ENCODE peak calls at places on chromosomes 12 and 14, in ten cellular contexts. T is GM12865; Q is cardiac fibroblast; H is choroid plexus epithelial cell; O is kidney epithelial cell; G is CD8-positive, alpha-beta T cell; E is AG09309; F is fibroblast of lung; U is psoas muscle; L is PC-3. S is an unnamed sample.

GRCh38 chr12:123094349-123095073 is 56.4 kb downstream of the PITPNM2 start:
- DNase-seq in T (no peak), Q (peak; percentile 75), H (peak; percentile 38), O (peak; percentile 18), G (no peak), E (peak; percentile 40), F (peak; percentile 91), U (peak; percentile 62), L (peak; percentile 96), S (peak; percentile 75)

GRCh38 chr14:90288646-90289355 is 32.4 kb downstream of the PSMC1 start:
- DNase-seq in T (no peak), Q (peak; percentile 36), H (peak; percentile 49), O (no peak), G (no peak), E (no peak), F (peak; percentile 38), U (no peak), L (no peak), S (no peak)

GRCh38 chr14:21852061-21852664 is 178.5 kb upstream of the OR4E1 start:
- DNase-seq in T (peak; percentile 55), Q (peak; percentile 18), H (peak; percentile 53), O (no peak), G (peak; percentile 73), E (no peak), F (peak; percentile 21), U (no peak), L (peak; percentile 51), S (no peak)

GRCh38 chr12:27176765-27177164 is 67.3 kb upstream of the STK38L start:
- DNase-seq in T (no peak), Q (peak; percentile 59), H (peak; percentile 80), O (no peak), G (no peak), E (no peak), F (peak; percentile 73), U (no peak), L (peak; percentile 94), S (no peak)

GRCh38 chr12:52493172-52493571 is at the start of gene KRT6A:
- DNase-seq in T (no peak), Q (no peak), H (no peak), O (no peak), G (no peak), E (no peak), F (no peak), U (no peak), L (peak; percentile 85), S (no peak)

GRCh38 chr12:84502907-84503787 is 409.5 kb downstream of the SLC6A15 start:
- DNase-seq in T (peak; percentile 56), Q (peak; percentile 70), H (peak; percentile 87), O (peak; percentile 7), G (no peak), E (peak; percentile 37), F (peak; percentile 84), U (no peak), L (peak; percentile 89), S (no peak)

GRCh38 chr12:1629338-1630080 is 478 bp downstream of the WNT5B start:
- DNase-seq in T (no peak), Q (no peak), H (no peak), O (no peak), G (no peak), E (no peak), F (no peak), U (no peak), L (no peak), S (no peak)

GRCh38 chr12:89448526-89448925 is 76.1 kb downstream of the GALNT4 start:
- DNase-seq in T (no peak), Q (no peak), H (no peak), O (no peak), G (no peak), E (no peak), F (no peak), U (no peak), L (no peak), S (no peak)

GRCh38 chr12:119179335-119180021 is 747 bp downstream of the HSPB8 start:
- DNase-seq in T (no peak), Q (peak; percentile 55), H (peak; percentile 16), O (peak; percentile 71), G (no peak), E (no peak), F (peak; percentile 49), U (peak; percentile 35), L (peak; percentile 75), S (no peak)

GRCh38 chr14:56057071-56057865 is 60.9 kb upstream of the PELI2 start:
- DNase-seq in T (no peak), Q (no peak), H (no peak), O (no peak), G (no peak), E (no peak), F (no peak), U (no peak), L (no peak), S (no peak)

GRCh38 chr12:108340037-108340436 is 926 bp upstream of the CMKLR1 start:
- DNase-seq in T (no peak), Q (no peak), H (no peak), O (no peak), G (no peak), E (no peak), F (no peak), U (peak; percentile 26), L (no peak), S (no peak)

DNA sequence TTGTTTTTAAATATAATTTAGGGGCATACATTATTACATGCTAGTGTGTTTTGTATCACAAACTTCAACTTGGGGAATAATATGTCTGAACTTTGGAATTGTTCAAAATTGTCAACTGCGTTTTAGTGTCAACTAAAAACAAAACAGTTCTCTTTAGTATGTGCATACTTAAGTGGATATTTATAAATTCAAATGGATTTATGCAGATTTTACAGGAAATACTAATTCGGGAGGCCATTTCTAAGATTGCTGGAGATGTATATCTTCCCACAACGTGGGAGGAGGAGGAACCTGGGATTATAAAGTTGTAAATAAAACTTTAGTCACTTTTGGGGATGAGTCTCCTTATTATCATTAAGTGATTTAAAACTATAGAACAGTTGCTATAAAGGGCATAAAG is 2.5 kb downstream of the PDE3A start:
- DNase-seq in T (no peak), Q (no peak), H (no peak), O (no peak), G (no peak), E (no peak), F (no peak), U (no peak), L (no peak), S (no peak)
- H3K4me3 ChIP-seq in T (no peak overlapping the region), Q (peak overlapping the region; percentile 92), H (no peak overlapping the region), O (peak overlapping the region; percentile 69), G (no peak overlapping the region), E (no peak overlapping the region), F (no peak overlapping the region), U (peak overlapping the region; percentile 71), L (peak overlapping the region; percentile 67), S (no peak overlapping the region)

DNA sequence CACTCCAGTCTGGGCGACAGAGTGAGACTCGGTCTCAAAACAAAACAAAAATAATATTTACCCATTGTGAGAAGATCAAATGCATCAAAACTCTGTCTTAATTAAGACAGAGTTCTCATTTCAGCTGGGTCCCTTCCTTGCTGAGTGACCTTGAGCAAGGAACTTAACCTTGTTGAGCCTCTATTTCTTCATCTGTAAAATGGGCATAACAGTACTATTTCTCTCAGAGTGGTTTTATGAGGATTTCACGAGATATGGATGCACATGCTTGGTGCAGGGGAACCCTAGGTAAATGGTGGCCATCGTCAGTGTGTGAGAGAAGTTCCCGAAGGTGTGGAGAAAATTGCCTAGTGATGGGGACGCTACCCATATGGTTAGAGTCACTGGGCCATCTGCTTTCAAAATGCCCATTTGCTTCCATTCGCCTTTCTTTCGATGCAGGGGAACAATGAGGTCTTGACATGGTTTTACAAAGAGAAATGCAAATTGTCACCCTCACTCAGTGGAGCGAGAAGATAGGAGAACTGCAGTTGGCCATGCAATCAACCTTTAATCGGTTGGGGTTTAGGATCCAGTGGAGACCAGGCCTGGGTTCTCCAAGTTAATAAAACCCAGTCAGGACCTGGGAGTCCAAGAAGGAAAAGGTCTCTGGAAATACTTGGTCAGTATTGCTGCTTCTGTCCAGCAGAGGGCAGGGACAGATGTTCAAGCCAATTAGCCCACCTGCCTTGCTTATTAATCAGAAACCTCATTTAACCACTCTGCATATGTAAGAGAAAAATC is 37.1 kb downstream of the CFAP251 start:
- DNase-seq in T (peak; percentile 18), Q (peak; percentile 56), H (peak; percentile 63), O (no peak), G (no peak), E (no peak), F (peak; percentile 52), U (no peak), L (peak; percentile 67), S (no peak)
- H3K4me3 ChIP-seq in T (no peak overlapping the region), Q (no peak overlapping the region), H (no peak overlapping the region), O (no peak overlapping the region), G (no peak overlapping the region), E (no peak overlapping the region), F (no peak overlapping the region), U (no peak overlapping the region), L (no peak overlapping the region), S (no peak overlapping the region)

GRCh38 chr12:46410495-46410894 is 37.9 kb upstream of the SLC38A2 start:
- DNase-seq in T (no peak), Q (no peak), H (no peak), O (no peak), G (no peak), E (no peak), F (no peak), U (no peak), L (no peak), S (no peak)

GRCh38 chr12:46409342-46409741 is 36.8 kb upstream of the SLC38A2 start:
- DNase-seq in T (no peak), Q (no peak), H (no peak), O (no peak), G (no peak), E (no peak), F (no peak), U (no peak), L (no peak), S (no peak)

GRCh38 chr12:46413368-46413767 is 40.8 kb upstream of the SLC38A2 start:
- DNase-seq in T (no peak), Q (no peak), H (no peak), O (no peak), G (no peak), E (no peak), F (no peak), U (no peak), L (no peak), S (no peak)

GRCh38 chr12:46407360-46407759 is 34.8 kb upstream of the SLC38A2 start:
- DNase-seq in T (no peak), Q (no peak), H (no peak), O (no peak), G (no peak), E (no peak), F (no peak), U (no peak), L (no peak), S (no peak)

DNA sequence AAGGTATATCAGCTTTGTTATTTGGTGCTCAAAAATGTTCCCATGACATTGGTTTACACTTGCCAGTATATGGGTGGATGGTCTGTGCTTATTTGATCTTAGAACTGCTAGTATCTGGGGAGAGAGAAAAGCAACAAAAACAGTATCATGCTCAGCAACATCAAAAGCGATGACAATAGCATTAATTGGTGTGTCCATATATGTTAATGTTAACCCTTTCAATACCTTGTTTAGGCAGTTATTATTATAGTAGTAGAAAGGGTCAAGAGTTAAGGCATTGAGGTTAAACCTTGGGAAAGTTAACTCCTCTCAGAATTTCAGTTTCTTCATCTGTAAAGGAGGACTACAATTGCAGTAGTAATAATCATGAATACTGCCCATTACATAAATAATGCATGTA is 37.4 kb upstream of the SLC38A2 start:
- DNase-seq in T (no peak), Q (no peak), H (no peak), O (no peak), G (no peak), E (no peak), F (no peak), U (no peak), L (no peak), S (no peak)
- H3K4me3 ChIP-seq in T (no peak overlapping the region), Q (no peak overlapping the region), H (no peak overlapping the region), O (no peak overlapping the region), G (no peak overlapping the region), E (no peak overlapping the region), F (no peak overlapping the region), U (no peak overlapping the region), L (no peak overlapping the region), S (no peak overlapping the region)

GRCh38 chr12:6946033-6946919 is 2.5 kb downstream of the C12orf57 start:
- DNase-seq in T (peak; percentile 93), Q (no peak), H (no peak), O (peak; percentile 84), G (peak; percentile 66), E (no peak), F (no peak), U (peak; percentile 43), L (peak; percentile 94), S (no peak)
- H3K4me3 ChIP-seq in T (peak overlapping the region; percentile 72), Q (no peak overlapping the region), H (no peak overlapping the region), O (peak overlapping the region; percentile 60), G (peak overlapping the region; percentile 97), E (no peak overlapping the region), F (no peak overlapping the region), U (peak overlapping the region; percentile 34), L (peak overlapping the region; percentile 72), S (no peak overlapping the region)